ENCODE peak calls at places on chromosome 1, in nine cellular contexts. M, J, I, C, R, H, U, L and P are unnamed samples.

GRCh38 chr1:245441699-245442098 is 286.9 kb downstream of the KIF26B start:
- DNase-seq in R (no peak), J (peak; percentile 17), L (no peak), M (no peak), U (no peak), H (no peak), I (no peak), C (no peak), P (no peak)

GRCh38 chr1:194155962-194156361 is 969.5 kb upstream of the B3GALT2 start:
- DNase-seq in U (no peak), J (no peak), R (no peak), H (no peak), I (no peak), M (no peak), C (no peak), L (no peak), P (no peak)

GRCh38 chr1:22808186-22808845 is 97.7 kb downstream of the EPHB2 start:
- DNase-seq in C (no peak), H (no peak), I (no peak), L (no peak), J (no peak), U (no peak), M (no peak), R (no peak), P (no peak)

GRCh38 chr1:55194851-55195250 is 20.3 kb downstream of the USP24 start:
- DNase-seq in L (no peak), H (no peak), C (no peak), J (no peak), R (no peak), I (no peak), M (no peak), U (no peak), P (no peak)

GRCh38 chr1:43414634-43415223 is 25.0 kb downstream of the SZT2 start:
- DNase-seq in J (peak; percentile 62), M (peak; percentile 59), R (peak; percentile 66), H (no peak), C (peak; percentile 74), I (peak; percentile 78), L (no peak), U (peak; percentile 62), P (peak; percentile 52)

GRCh38 chr1:24504560-24504959 is 1.9 kb downstream of the RCAN3 start:
- DNase-seq in J (no peak), I (no peak), L (no peak), R (no peak), M (no peak), U (no peak), C (no peak), H (no peak), P (peak; percentile 21)

GRCh38 chr1:113394043-113394862 is 3.9 kb downstream of the MAGI3 start:
- DNase-seq in L (no peak), M (no peak), H (no peak), U (no peak), R (no peak), C (no peak), J (no peak), I (peak; percentile 29), P (no peak)

GRCh38 chr1:89719502-89720306 is 86.8 kb downstream of the LRRC8C start:
- DNase-seq in C (no peak), M (no peak), H (no peak), I (no peak), J (peak; percentile 67), R (no peak), L (no peak), U (peak; percentile 18), P (no peak)

GRCh38 chr1:45669379-45669778 is 17.0 kb downstream of the GPBP1L1 start:
- DNase-seq in R (no peak), I (no peak), M (no peak), L (no peak), J (peak; percentile 28), H (no peak), C (no peak), U (no peak), P (no peak)

GRCh38 chr1:25973610-25974355 is 24.1 kb downstream of the PAFAH2 start:
- DNase-seq in U (no peak), R (no peak), M (no peak), J (no peak), L (no peak), I (no peak), H (no peak), C (no peak), P (no peak)

GRCh38 chr1:25977816-25978215 is 20.0 kb downstream of the PAFAH2 start:
- DNase-seq in M (no peak), I (no peak), R (no peak), C (no peak), J (no peak), H (no peak), U (no peak), L (no peak), P (no peak)

GRCh38 chr1:25979210-25979609 is 18.7 kb downstream of the PAFAH2 start:
- DNase-seq in H (no peak), U (no peak), R (no peak), L (no peak), M (no peak), C (no peak), J (no peak), I (no peak), P (no peak)

DNA sequence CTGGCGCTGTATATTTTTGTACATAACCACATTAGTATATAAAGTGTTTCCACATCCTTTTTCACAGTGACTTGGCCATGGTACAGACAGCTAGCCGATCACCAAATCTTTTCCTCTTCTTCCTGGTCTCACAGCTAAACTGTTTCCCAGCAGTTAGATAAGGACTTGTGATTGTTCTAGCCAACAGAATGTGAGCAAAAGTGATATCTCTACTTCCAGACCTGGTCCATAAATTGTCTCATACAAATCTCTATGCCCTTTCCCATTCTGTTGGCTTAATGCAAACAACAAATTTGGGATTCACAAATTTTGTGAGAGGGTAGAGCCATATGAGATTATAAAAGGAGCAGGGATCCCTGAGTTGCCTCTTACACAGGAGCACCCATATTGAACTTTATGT is 19.5 kb downstream of the PAFAH2 start:
- DNase-seq in R (no peak), J (no peak), M (no peak), U (no peak), H (no peak), I (no peak), L (no peak), C (no peak), P (no peak)
- H3K36me3 ChIP-seq in R (no peaks in the 10 kb centered on the region), J (peaks cover 4% of the 10 kb centered on the region), M (peaks cover 34% of the 10 kb centered on the region), U (peaks cover 25% of the 10 kb centered on the region), H (peaks cover 51% of the 10 kb centered on the region), I (no peaks in the 10 kb centered on the region), L (no peaks in the 10 kb centered on the region), C (peaks cover 62% of the 10 kb centered on the region), P (peaks cover 47% of the 10 kb centered on the region)

GRCh38 chr1:57340361-57341192 is 83.3 kb downstream of the DAB1 start:
- DNase-seq in I (no peak), J (no peak), M (peak; percentile 38), R (no peak), C (no peak), H (no peak), L (no peak), U (no peak), P (no peak)

GRCh38 chr1:57336793-57337192 is 87.1 kb downstream of the DAB1 start:
- DNase-seq in I (no peak), M (no peak), H (no peak), L (no peak), J (no peak), C (no peak), U (no peak), R (no peak), P (no peak)

GRCh38 chr1:57337623-57338022 is 86.2 kb downstream of the DAB1 start:
- DNase-seq in M (no peak), L (no peak), U (no peak), R (no peak), I (no peak), J (no peak), C (no peak), H (no peak), P (no peak)

GRCh38 chr1:57345916-57346315 is 77.9 kb downstream of the DAB1 start:
- DNase-seq in H (no peak), R (no peak), C (no peak), J (no peak), U (no peak), L (no peak), M (no peak), I (no peak), P (no peak)

DNA sequence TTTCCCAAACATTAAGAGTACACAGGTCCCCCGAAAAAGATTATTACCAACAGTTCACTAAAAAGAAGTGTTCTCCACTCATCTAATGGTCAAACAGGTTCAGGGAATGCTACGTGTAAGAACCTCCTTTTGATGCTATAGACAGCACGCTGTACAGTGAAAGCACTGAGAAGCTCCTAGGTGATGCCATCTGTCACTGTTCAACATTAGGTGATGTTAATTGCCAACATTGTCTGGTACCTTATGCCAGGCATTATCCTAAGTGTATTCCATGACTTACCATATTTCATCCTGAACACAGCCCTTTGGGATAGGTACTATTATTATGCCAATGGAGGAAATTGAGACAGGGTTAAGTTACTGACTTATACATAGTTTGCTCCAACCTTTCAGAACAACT is 82.1 kb downstream of the DAB1 start:
- DNase-seq in H (no peak), L (no peak), U (no peak), I (no peak), M (no peak), R (no peak), J (no peak), C (no peak), P (no peak)
- H3K4me1 ChIP-seq in H (no peaks in the 10 kb centered on the region), L (no peaks in the 10 kb centered on the region), U (peaks cover 4% of the 10 kb centered on the region), I (no peaks in the 10 kb centered on the region), M (no peaks in the 10 kb centered on the region), R (no peaks in the 10 kb centered on the region), J (no peaks in the 10 kb centered on the region), C (no peaks in the 10 kb centered on the region), P (no peaks in the 10 kb centered on the region)

DNA sequence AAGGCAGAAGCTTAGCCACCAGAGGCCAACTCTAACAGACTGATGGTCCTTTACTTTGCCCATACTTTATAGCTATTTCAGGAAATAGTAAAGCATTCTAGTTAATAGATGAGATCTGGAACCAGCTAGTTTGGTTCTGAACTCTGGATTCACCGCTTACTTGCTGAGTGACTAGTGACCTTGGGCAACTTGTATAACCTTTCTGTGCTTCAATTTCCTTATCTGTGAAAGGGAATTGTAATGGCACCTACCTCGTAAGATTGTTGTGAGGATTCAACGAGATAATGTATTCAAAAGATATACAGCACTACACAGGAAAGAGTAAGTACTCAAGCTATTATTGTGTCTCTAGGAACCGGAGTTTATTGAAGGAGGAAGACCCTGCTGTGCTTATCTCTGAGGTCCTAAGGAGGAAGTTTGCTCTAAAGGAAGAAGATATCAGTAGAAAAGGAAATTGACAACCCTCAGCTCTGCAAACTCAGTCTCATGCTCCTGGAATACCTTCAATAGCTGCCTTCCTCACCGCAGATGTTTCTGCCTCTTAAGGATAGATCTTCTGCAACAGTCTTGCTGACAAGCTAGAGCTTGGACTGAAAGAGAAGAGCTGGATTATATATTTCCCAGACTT is 11.9 kb downstream of the MTFR1L start:
- DNase-seq in H (no peak), R (no peak), L (no peak), C (no peak), M (no peak), J (no peak), U (no peak), I (no peak), P (no peak)
- H3K36me3 ChIP-seq in H (peaks cover 76% of the 10 kb centered on the region), R (no peaks in the 10 kb centered on the region), L (peaks cover 26% of the 10 kb centered on the region), C (peaks cover 44% of the 10 kb centered on the region), M (peaks cover 40% of the 10 kb centered on the region), J (peaks cover 21% of the 10 kb centered on the region), U (peaks cover 34% of the 10 kb centered on the region), I (no peaks in the 10 kb centered on the region), P (peaks cover 40% of the 10 kb centered on the region)

DNA sequence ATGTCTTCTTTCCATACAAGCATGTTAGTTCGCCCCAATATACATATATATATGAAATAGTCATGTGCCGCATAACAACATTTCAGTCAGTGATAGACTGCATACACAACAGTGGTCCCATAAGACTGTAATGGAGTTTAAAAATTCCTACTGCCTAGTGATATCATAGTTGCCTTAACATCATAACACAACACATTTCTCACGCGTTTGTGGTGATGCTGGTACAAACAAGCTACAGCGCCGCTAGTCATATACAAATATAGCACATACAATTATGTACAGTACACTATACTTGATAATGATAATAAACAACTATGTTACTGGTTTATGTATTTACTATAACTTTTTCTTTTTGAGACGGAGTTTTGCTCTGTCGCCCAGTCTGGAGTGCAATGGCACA is 10.7 kb upstream of the SLAMF8 start:
- DNase-seq in H (no peak), C (no peak), L (no peak), R (no peak), J (no peak), U (no peak), I (no peak), M (no peak), P (no peak)
- H3K4me1 ChIP-seq in H (no peaks in the 10 kb centered on the region), C (no peaks in the 10 kb centered on the region), L (no peaks in the 10 kb centered on the region), R (no peaks in the 10 kb centered on the region), J (no peaks in the 10 kb centered on the region), U (no peaks in the 10 kb centered on the region), I (no peaks in the 10 kb centered on the region), M (no peaks in the 10 kb centered on the region), P (no peaks in the 10 kb centered on the region)